ENCODE peak calls at places on chromosome 15, in eight cellular contexts. One of them, this sample, is unnamed. For H3K4me1, the result is how much of the 10 kb centered on the place peaks cover.

GRCh38 chr15:96121521-96121920 is 209.0 kb upstream of the NR2F2 start:
- DNase-seq in right atrium auricular region: no peak
- DNase-seq in adrenal gland: no peak
- DNase-seq in Peyer's patch: no peak
- DNase-seq in sigmoid colon: no peak
- DNase-seq in body of pancreas: no peak
- DNase-seq in neural progenitor cell: no peak
- DNase-seq in cardiac muscle cell: no peak
- DNase-seq in this sample: no peak

GRCh38 chr15:58484794-58485600 is 53.2 kb downstream of the LIPC start:
- DNase-seq in Peyer's patch: peak
- DNase-seq in neural progenitor cell: no peak
- DNase-seq in right atrium auricular region: no peak
- DNase-seq in sigmoid colon: no peak
- DNase-seq in adrenal gland: no peak
- DNase-seq in cardiac muscle cell: no peak
- DNase-seq in body of pancreas: no peak
- DNase-seq in this sample: no peak

GRCh38 chr15:39084683-39085530 is 496.0 kb upstream of the THBS1 start:
- DNase-seq in body of pancreas: peak
- DNase-seq in neural progenitor cell: no peak
- DNase-seq in sigmoid colon: peak
- DNase-seq in cardiac muscle cell: no peak
- DNase-seq in right atrium auricular region: no peak
- DNase-seq in adrenal gland: no peak
- DNase-seq in Peyer's patch: no peak
- DNase-seq in this sample: no peak

GRCh38 chr15:50028323-50028722 is 90.7 kb downstream of the ATP8B4 start:
- DNase-seq in Peyer's patch: no peak
- DNase-seq in sigmoid colon: no peak
- DNase-seq in right atrium auricular region: no peak
- DNase-seq in adrenal gland: no peak
- DNase-seq in neural progenitor cell: no peak
- DNase-seq in body of pancreas: no peak
- DNase-seq in cardiac muscle cell: no peak
- DNase-seq in this sample: no peak

GRCh38 chr15:63374686-63375520 is 6.7 kb downstream of the CA12 start:
- DNase-seq in adrenal gland: no peak
- DNase-seq in cardiac muscle cell: peak
- DNase-seq in body of pancreas: no peak
- DNase-seq in Peyer's patch: no peak
- DNase-seq in sigmoid colon: no peak
- DNase-seq in neural progenitor cell: no peak
- DNase-seq in right atrium auricular region: peak
- DNase-seq in this sample: peak

GRCh38 chr15:93347917-93348316 is 258.9 kb upstream of the RGMA start:
- DNase-seq in cardiac muscle cell: no peak
- DNase-seq in sigmoid colon: peak
- DNase-seq in adrenal gland: no peak
- DNase-seq in neural progenitor cell: peak
- DNase-seq in body of pancreas: no peak
- DNase-seq in Peyer's patch: no peak
- DNase-seq in right atrium auricular region: no peak
- DNase-seq in this sample: no peak

GRCh38 chr15:71085809-71086208 is 29.5 kb upstream of the THSD4 start:
- DNase-seq in neural progenitor cell: peak
- DNase-seq in cardiac muscle cell: no peak
- DNase-seq in sigmoid colon: no peak
- DNase-seq in Peyer's patch: no peak
- DNase-seq in body of pancreas: no peak
- DNase-seq in right atrium auricular region: no peak
- DNase-seq in adrenal gland: no peak
- DNase-seq in this sample: no peak

GRCh38 chr15:57025264-57025939 is 107.0 kb downstream of the TCF12 start:
- DNase-seq in neural progenitor cell: peak
- DNase-seq in Peyer's patch: no peak
- DNase-seq in body of pancreas: no peak
- DNase-seq in cardiac muscle cell: no peak
- DNase-seq in right atrium auricular region: no peak
- DNase-seq in adrenal gland: no peak
- DNase-seq in sigmoid colon: no peak
- DNase-seq in this sample: no peak

GRCh38 chr15:91055548-91056331 is 33.3 kb upstream of the VPS33B start:
- DNase-seq in body of pancreas: peak
- DNase-seq in right atrium auricular region: peak
- DNase-seq in neural progenitor cell: peak
- DNase-seq in Peyer's patch: no peak
- DNase-seq in adrenal gland: peak
- DNase-seq in sigmoid colon: peak
- DNase-seq in cardiac muscle cell: peak
- DNase-seq in this sample: no peak

DNA sequence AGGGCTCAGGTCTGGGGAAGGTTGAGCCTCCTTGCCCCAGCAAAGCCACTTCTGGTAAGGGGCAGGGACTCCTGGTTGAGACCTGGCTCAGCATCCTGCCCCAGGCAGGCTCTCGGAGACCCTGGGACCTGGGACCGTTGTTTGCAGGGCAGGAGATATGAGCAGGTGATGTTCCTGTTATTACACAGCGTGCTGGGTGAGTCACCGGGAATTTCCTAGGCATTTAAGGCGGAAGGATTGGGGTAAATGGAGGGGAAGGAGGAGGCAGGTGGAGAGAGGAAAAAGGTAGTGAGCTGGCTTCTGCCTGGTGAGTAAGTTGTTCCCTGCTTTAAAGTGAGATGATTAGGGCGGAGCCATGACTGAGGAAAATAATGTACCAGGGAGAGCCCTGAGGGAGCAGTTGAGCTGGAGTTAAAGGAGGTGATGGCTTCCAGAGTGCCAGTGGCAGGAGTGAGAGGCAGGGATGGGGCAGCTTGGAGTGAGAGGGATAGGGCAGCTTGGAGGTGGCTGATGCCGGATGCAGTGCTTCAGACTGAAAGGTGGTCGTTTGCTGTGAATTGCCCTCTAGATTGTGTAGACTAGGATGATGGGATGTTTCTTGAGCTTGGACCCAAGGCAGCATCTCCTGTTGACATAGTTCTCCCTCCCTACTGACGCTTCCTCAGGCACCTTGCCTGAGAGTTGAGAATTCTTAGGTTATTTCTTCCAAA is 79.4 kb downstream of the AAGAB start:
- DNase-seq in neural progenitor cell: no peak
- DNase-seq in sigmoid colon: peak
- DNase-seq in cardiac muscle cell: no peak
- DNase-seq in body of pancreas: no peak
- DNase-seq in Peyer's patch: no peak
- DNase-seq in adrenal gland: no peak
- DNase-seq in right atrium auricular region: no peak
- DNase-seq in this sample: no peak
- H3K4me1 ChIP-seq in neural progenitor cell: under half
- H3K4me1 ChIP-seq in sigmoid colon: under half
- H3K4me1 ChIP-seq in cardiac muscle cell: under half
- H3K4me1 ChIP-seq in body of pancreas: under half
- H3K4me1 ChIP-seq in Peyer's patch: under half
- H3K4me1 ChIP-seq in adrenal gland: under half
- H3K4me1 ChIP-seq in right atrium auricular region: half or more
- H3K4me1 ChIP-seq in this sample: under half

GRCh38 chr15:83747050-83747717 is 93.3 kb downstream of the ADAMTSL3 start:
- DNase-seq in sigmoid colon: peak
- DNase-seq in adrenal gland: no peak
- DNase-seq in cardiac muscle cell: no peak
- DNase-seq in Peyer's patch: no peak
- DNase-seq in right atrium auricular region: peak
- DNase-seq in neural progenitor cell: peak
- DNase-seq in body of pancreas: no peak
- DNase-seq in this sample: no peak
- H3K4me3 ChIP-seq in sigmoid colon: peak
- H3K4me3 ChIP-seq in adrenal gland: no peak
- H3K4me3 ChIP-seq in cardiac muscle cell: no peak
- H3K4me3 ChIP-seq in Peyer's patch: no peak
- H3K4me3 ChIP-seq in right atrium auricular region: peak
- H3K4me3 ChIP-seq in neural progenitor cell: no peak
- H3K4me3 ChIP-seq in body of pancreas: no peak
- H3K4me3 ChIP-seq in this sample: peak

DNA sequence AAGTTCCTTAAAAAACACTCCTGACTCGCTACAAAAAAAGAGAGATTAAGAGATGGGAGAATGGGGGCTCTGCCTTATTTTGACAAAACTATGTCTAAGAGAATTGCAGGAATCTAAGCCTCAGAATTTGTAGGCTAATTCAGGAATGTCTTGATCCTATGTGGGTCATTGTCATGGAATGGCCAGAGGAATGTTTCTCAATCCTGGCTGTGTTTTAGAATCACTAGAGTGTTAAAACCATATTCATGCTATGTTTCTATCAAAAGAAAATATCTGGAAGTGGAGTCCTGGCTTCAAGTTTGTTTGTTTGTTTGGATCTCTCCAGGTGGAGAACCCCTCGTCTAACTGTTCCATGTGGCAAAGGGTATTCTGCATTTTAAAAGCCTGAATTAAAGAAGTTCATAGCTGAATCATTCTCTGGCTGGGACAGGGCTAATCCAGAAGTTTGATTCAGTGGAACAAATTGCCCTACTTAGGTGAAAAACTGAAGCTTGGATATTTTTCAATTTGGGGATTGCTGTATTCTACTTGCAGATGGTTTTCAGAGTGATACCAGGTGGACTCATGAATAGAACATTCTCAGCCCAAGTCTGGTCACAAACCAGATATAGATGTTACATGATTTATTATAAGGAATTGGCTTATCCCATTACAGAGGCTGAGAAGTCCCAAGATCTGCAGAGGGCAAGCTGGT is 28.2 kb downstream of the GJD2 start:
- DNase-seq in Peyer's patch: no peak
- DNase-seq in cardiac muscle cell: no peak
- DNase-seq in adrenal gland: no peak
- DNase-seq in body of pancreas: no peak
- DNase-seq in right atrium auricular region: no peak
- DNase-seq in neural progenitor cell: no peak
- DNase-seq in sigmoid colon: no peak
- DNase-seq in this sample: no peak
- H3K4me1 ChIP-seq in Peyer's patch: under half
- H3K4me1 ChIP-seq in cardiac muscle cell: under half
- H3K4me1 ChIP-seq in adrenal gland: under half
- H3K4me1 ChIP-seq in body of pancreas: under half
- H3K4me1 ChIP-seq in right atrium auricular region: under half
- H3K4me1 ChIP-seq in neural progenitor cell: under half
- H3K4me1 ChIP-seq in sigmoid colon: under half
- H3K4me1 ChIP-seq in this sample: under half

GRCh38 chr15:75651810-75652543 is 4.3 kb downstream of the SNX33 start:
- DNase-seq in neural progenitor cell: no peak
- DNase-seq in body of pancreas: peak
- DNase-seq in adrenal gland: no peak
- DNase-seq in sigmoid colon: no peak
- DNase-seq in Peyer's patch: no peak
- DNase-seq in cardiac muscle cell: no peak
- DNase-seq in right atrium auricular region: no peak
- DNase-seq in this sample: no peak
- H3K4me3 ChIP-seq in neural progenitor cell: peak
- H3K4me3 ChIP-seq in body of pancreas: peak
- H3K4me3 ChIP-seq in adrenal gland: peak
- H3K4me3 ChIP-seq in sigmoid colon: peak
- H3K4me3 ChIP-seq in Peyer's patch: peak
- H3K4me3 ChIP-seq in cardiac muscle cell: no peak
- H3K4me3 ChIP-seq in right atrium auricular region: peak
- H3K4me3 ChIP-seq in this sample: peak

GRCh38 chr15:79311901-79312553 is 1.1 kb downstream of the TMED3 start:
- DNase-seq in Peyer's patch: no peak
- DNase-seq in cardiac muscle cell: no peak
- DNase-seq in body of pancreas: no peak
- DNase-seq in adrenal gland: no peak
- DNase-seq in right atrium auricular region: no peak
- DNase-seq in sigmoid colon: no peak
- DNase-seq in neural progenitor cell: no peak
- DNase-seq in this sample: no peak

GRCh38 chr15:79310612-79310984 is 314 bp upstream of the TMED3 start:
- DNase-seq in adrenal gland: no peak
- DNase-seq in right atrium auricular region: no peak
- DNase-seq in sigmoid colon: no peak
- DNase-seq in cardiac muscle cell: no peak
- DNase-seq in body of pancreas: no peak
- DNase-seq in Peyer's patch: no peak
- DNase-seq in neural progenitor cell: no peak
- DNase-seq in this sample: no peak

GRCh38 chr15:79308874-79309273 is 2.0 kb upstream of the TMED3 start:
- DNase-seq in cardiac muscle cell: no peak
- DNase-seq in Peyer's patch: no peak
- DNase-seq in sigmoid colon: no peak
- DNase-seq in neural progenitor cell: no peak
- DNase-seq in adrenal gland: no peak
- DNase-seq in body of pancreas: no peak
- DNase-seq in right atrium auricular region: no peak
- DNase-seq in this sample: no peak

GRCh38 chr15:79314186-79314585 is 3.3 kb downstream of the TMED3 start:
- DNase-seq in Peyer's patch: no peak
- DNase-seq in neural progenitor cell: no peak
- DNase-seq in cardiac muscle cell: no peak
- DNase-seq in body of pancreas: no peak
- DNase-seq in sigmoid colon: no peak
- DNase-seq in adrenal gland: no peak
- DNase-seq in right atrium auricular region: no peak
- DNase-seq in this sample: no peak

DNA sequence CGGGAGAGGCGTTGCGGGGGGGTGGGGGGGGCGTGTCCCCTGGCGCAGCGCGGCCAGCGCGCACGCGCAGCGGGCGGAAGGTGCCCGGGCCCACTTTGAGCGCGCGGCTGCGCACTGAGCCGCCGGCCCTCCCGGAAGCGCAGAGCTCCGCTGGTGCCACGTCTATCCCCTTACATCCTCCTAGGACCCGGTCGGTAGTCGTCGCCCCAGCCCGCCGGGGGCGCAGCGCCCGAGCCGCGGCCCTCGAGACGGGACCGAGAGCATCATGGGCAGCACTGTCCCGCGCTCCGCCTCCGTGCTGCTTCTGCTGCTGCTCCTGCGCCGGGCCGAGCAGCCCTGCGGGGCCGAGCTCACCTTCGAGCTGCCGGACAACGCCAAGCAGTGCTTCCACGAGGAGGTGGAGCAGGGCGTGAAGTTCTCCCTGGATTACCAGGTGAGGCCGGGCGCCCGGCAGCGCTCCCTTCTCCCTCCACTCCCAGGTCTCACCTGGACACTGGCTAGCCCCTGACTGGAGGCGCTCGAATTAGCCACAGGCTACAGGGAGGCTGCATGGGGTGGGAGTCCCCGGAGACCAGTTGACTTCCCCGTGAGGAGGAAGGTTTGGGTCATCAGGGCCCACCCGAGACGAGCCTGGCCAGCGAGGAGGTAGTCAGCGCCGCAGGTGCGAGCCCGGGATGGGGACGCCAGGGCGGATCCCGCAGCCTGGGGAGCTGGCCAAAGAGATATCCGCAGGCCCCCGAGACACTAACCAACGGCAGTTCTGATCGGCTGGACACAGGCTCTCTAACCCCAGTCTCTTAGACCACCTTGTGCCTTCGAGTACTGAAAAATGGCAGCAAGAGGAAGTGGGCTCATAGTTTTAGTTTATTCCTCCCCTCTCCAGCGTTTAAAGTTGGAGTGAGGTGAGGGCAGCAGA is at the start of gene TMED3:
- DNase-seq in right atrium auricular region: no peak
- DNase-seq in sigmoid colon: peak
- DNase-seq in cardiac muscle cell: peak
- DNase-seq in body of pancreas: peak
- DNase-seq in Peyer's patch: peak
- DNase-seq in neural progenitor cell: peak
- DNase-seq in adrenal gland: peak
- DNase-seq in this sample: peak
- H3K4me1 ChIP-seq in right atrium auricular region: under half
- H3K4me1 ChIP-seq in sigmoid colon: under half
- H3K4me1 ChIP-seq in cardiac muscle cell: under half
- H3K4me1 ChIP-seq in body of pancreas: under half
- H3K4me1 ChIP-seq in Peyer's patch: under half
- H3K4me1 ChIP-seq in neural progenitor cell: under half
- H3K4me1 ChIP-seq in adrenal gland: under half
- H3K4me1 ChIP-seq in this sample: under half